ENCODE peak calls at places on chromosomes 6 and 20, in eight cellular contexts. N is fibroblast of lung; I is naive B cell; Q is memory B cell; L is hepatic stellate cell; S is activated CD8-positive, alpha-beta T cell treated with anti-CD3 and anti-CD28 coated beads, Interleukin-2, amount 10 ng/mL, durations not matched to agents 7 days and 5 days; P is amygdala; U is stimulated activated CD8-positive, alpha-beta memory T cell treated with anti-CD3 and anti-CD28 coated beads, Interleukin-12 subunit alpha, Interleukin-12 subunit beta, amount 100 ng/mL, for 1 hour. D is an unnamed sample.

GRCh38 chr6:25414168-25414567 is 135.0 kb downstream of the CARMIL1 start:
- DNase-seq in N (no peak), I (no peak), Q (no peak), L (peak; percentile 16), S (no peak), P (no peak), U (no peak), D (peak; percentile 20)

GRCh38 chr6:146357578-146358340 is 185.9 kb upstream of the RAB32 start:
- DNase-seq in N (peak; percentile 98), I (no peak), Q (no peak), L (peak; percentile 9), S (no peak), P (no peak), U (no peak), D (peak; percentile 86)

GRCh38 chr6:117072781-117073180 is 192.6 kb upstream of the VGLL2 start:
- DNase-seq in N (no peak), I (no peak), Q (no peak), L (no peak), S (no peak), P (no peak), U (no peak), D (no peak)

GRCh38 chr6:166782541-166782940 is 155.5 kb upstream of the RPS6KA2 start:
- DNase-seq in N (no peak), I (no peak), Q (no peak), L (no peak), S (peak; percentile 8), P (no peak), U (no peak), D (no peak)

GRCh38 chr20:31822421-31823330 is 3.5 kb downstream of the MYLK2 start:
- DNase-seq in N (peak; percentile 70), I (peak; percentile 70), Q (peak; percentile 87), L (peak; percentile 86), S (peak; percentile 82), P (peak; percentile 64), U (peak; percentile 67), D (peak; percentile 80)

GRCh38 chr6:101803146-101803545 is 409.6 kb downstream of the GRIK2 start:
- DNase-seq in N (peak; percentile 66), I (no peak), Q (no peak), L (no peak), S (no peak), P (no peak), U (no peak), D (peak; percentile 57)

GRCh38 chr6:160930547-160931377 is 60.8 kb upstream of the MAP3K4 start:
- DNase-seq in N (peak; percentile 76), I (peak; percentile 21), Q (peak; percentile 41), L (peak; percentile 82), S (peak; percentile 59), P (peak; percentile 63), U (peak; percentile 10), D (peak; percentile 66)

GRCh38 chr6:14031516-14031915 is 86.1 kb upstream of the CD83 start:
- DNase-seq in N (peak; percentile 61), I (no peak), Q (no peak), L (no peak), S (no peak), P (no peak), U (no peak), D (peak; percentile 66)

GRCh38 chr20:25580711-25581110 is 4.6 kb downstream of the NINL start:
- DNase-seq in N (peak; percentile 66), I (no peak), Q (no peak), L (no peak), S (no peak), P (no peak), U (no peak), D (peak; percentile 31)

GRCh38 chr20:4217349-4217761 is 202.0 kb upstream of the RNF24 start:
- DNase-seq in N (peak; percentile 19), I (no peak), Q (no peak), L (peak; percentile 37), S (no peak), P (no peak), U (no peak), D (peak; percentile 67)

GRCh38 chr6:159983641-159984080 is 14.8 kb downstream of the IGF2R start:
- DNase-seq in N (peak; percentile 52), I (no peak), Q (no peak), L (peak; percentile 34), S (no peak), P (no peak), U (no peak), D (peak; percentile 75)

GRCh38 chr20:51831891-51832675 is 29.8 kb upstream of the SALL4 start:
- DNase-seq in N (no peak), I (no peak), Q (no peak), L (no peak), S (no peak), P (no peak), U (no peak), D (peak; percentile 83)

GRCh38 chr6:5942591-5942990 is 64.1 kb downstream of the NRN1 start:
- DNase-seq in N (peak; percentile 84), I (no peak), Q (no peak), L (no peak), S (no peak), P (no peak), U (no peak), D (peak; percentile 29)

GRCh38 chr20:43508106-43508505 is 609 bp downstream of the L3MBTL1 start:
- DNase-seq in N (no peak), I (no peak), Q (no peak), L (no peak), S (no peak), P (no peak), U (no peak), D (no peak)

GRCh38 chr6:6586671-6587526 is 1.6 kb upstream of the LY86 start:
- DNase-seq in N (no peak), I (peak; percentile 68), Q (peak; percentile 51), L (no peak), S (no peak), P (no peak), U (no peak), D (no peak)